ENCODE peak calls at places on chromosomes 6 and 20, in seven cellular contexts. C is fibroblast of the aortic adventitia, Q is RWPE2, M is heart left ventricle, A is cardiac fibroblast, X is A549, B is fibroblast of mammary gland. I is an unnamed sample.

GRCh38 chr6:3205913-3206312 is 21.5 kb downstream of the TUBB2B start:
- DNase-seq in C (peak), Q (no peak), M (no peak), A (peak), X (no peak), B (peak), I (peak)

GRCh38 chr6:160428069-160428430 is 79.9 kb downstream of the SLC22A3 start:
- DNase-seq in C (peak), Q (no peak), M (peak), A (peak), X (no peak), B (peak), I (peak)

GRCh38 chr20:61333484-61334108 is 81.5 kb downstream of the CDH4 start:
- DNase-seq in C (no peak), Q (no peak), M (no peak), A (no peak), X (no peak), B (no peak), I (no peak)

GRCh38 chr20:15862178-15862577 is 711.1 kb downstream of the KIF16B start:
- DNase-seq in C (no peak), Q (no peak), M (no peak), A (no peak), X (no peak), B (no peak), I (no peak)

GRCh38 chr20:23148721-23149570 is 62.8 kb upstream of the CD93 start:
- DNase-seq in C (no peak), Q (peak), M (no peak), A (no peak), X (no peak), B (peak), I (no peak)

GRCh38 chr6:12529364-12530019 is 187.1 kb upstream of the PHACTR1 start:
- DNase-seq in C (no peak), Q (no peak), M (no peak), A (no peak), X (no peak), B (no peak), I (no peak)

GRCh38 chr6:160507420-160507819 is 156.7 kb downstream of the LPA start:
- DNase-seq in C (no peak), Q (no peak), M (no peak), A (no peak), X (no peak), B (peak), I (no peak)

GRCh38 chr20:21981607-21982344 is 276.3 kb downstream of the PAX1 start:
- DNase-seq in C (peak), Q (no peak), M (peak), A (no peak), X (peak), B (peak), I (peak)

GRCh38 chr6:38350882-38351281 is 288.8 kb downstream of the BTBD9 start:
- DNase-seq in C (peak), Q (no peak), M (no peak), A (peak), X (no peak), B (peak), I (no peak)

GRCh38 chr6:170279977-170280688 is 10.7 kb downstream of the DLL1 start:
- DNase-seq in C (peak), Q (peak), M (no peak), A (peak), X (peak), B (peak), I (no peak)

GRCh38 chr6:109580519-109580918 is 97.5 kb upstream of the ZBTB24 start:
- DNase-seq in C (peak), Q (no peak), M (no peak), A (peak), X (peak), B (peak), I (peak)

GRCh38 chr6:17101422-17102257 is at the start of gene STMND1:
- DNase-seq in C (peak), Q (peak), M (peak), A (peak), X (peak), B (peak), I (no peak)

GRCh38 chr6:30386166-30386565 is 41.2 kb downstream of the RPP21 start:
- DNase-seq in C (no peak), Q (no peak), M (no peak), A (no peak), X (no peak), B (no peak), I (no peak)

GRCh38 chr6:162187168-162187935 is 540.2 kb downstream of the PRKN start:
- DNase-seq in C (no peak), Q (no peak), M (no peak), A (peak), X (no peak), B (no peak), I (no peak)

GRCh38 chr20:48556956-48557355 is 270.8 kb downstream of the PREX1 start:
- DNase-seq in C (no peak), Q (no peak), M (no peak), A (no peak), X (no peak), B (no peak), I (no peak)

GRCh38 chr20:18279231-18279630 is 9.1 kb upstream of the ZNF133 start:
- DNase-seq in C (no peak), Q (no peak), M (no peak), A (no peak), X (no peak), B (peak), I (no peak)

GRCh38 chr6:166515072-166515810 is 71.2 kb downstream of the RAMACL start:
- DNase-seq in C (peak), Q (peak), M (peak), A (peak), X (peak), B (peak), I (peak)

GRCh38 chr6:53440331-53440730 is 91.6 kb upstream of the ELOVL5 start:
- DNase-seq in C (no peak), Q (no peak), M (no peak), A (peak), X (no peak), B (peak), I (no peak)

GRCh38 chr6:158069800-158070195 is 88.1 kb downstream of the SYNJ2 start:
- DNase-seq in C (peak), Q (no peak), M (no peak), A (peak), X (no peak), B (peak), I (no peak)

GRCh38 chr6:106745824-106746610 is 116.6 kb downstream of the QRSL1 start:
- DNase-seq in C (peak), Q (no peak), M (no peak), A (no peak), X (peak), B (no peak), I (no peak)

GRCh38 chr20:3307078-3307477 is 68.1 kb upstream of the SLC4A11 start:
- DNase-seq in C (no peak), Q (no peak), M (peak), A (no peak), X (no peak), B (no peak), I (no peak)

GRCh38 chr6:24664049-24664987 is 2.4 kb downstream of the TDP2 start:
- DNase-seq in C (no peak), Q (no peak), M (no peak), A (no peak), X (no peak), B (no peak), I (no peak)

GRCh38 chr20:33732166-33732970 is 572 bp downstream of the ZNF341 start:
- DNase-seq in C (peak), Q (peak), M (peak), A (no peak), X (peak), B (peak), I (peak)

DNA sequence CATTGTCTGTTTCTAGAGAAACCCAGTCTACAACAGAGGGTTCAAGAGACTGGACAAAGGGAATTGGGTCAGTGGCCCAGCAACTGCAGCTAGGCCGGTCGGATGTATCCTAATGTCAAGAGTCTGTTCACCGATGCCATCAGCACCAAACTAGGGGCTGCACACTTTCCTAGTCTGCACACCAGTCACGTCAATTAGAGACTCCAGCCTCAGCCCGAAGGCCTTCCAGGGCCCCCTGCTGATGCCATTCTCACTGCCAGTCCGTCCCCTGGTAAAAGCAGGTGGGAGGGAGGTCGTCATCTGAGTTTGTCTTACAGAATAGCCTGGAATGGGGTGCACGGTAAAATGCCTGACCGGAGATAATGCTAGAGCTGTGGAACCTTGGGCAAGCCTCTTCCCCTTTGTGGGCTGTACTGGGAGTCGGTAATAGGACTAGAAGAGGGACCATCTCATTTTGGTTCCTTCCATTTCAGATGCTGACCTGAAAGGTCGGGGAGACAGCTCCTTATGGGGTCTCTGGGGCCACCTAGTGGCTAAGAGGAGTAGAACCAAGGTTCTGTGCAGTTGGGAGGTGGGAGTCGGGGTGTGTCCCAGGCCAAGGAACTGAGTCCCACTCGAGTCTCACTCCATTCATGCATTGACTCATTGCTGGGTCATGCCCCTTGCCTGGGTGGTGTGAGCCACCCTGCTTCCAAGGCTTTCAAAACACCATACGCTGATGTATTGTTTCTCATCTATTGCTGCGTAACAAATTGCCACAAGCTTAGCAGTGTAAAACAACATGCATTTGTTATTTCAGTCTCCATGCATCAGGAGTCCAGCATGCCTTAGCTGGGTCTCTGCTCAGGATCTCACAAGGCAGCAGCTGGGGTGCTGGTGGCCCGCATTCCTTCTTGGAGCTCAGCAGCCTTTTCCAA is 5.1 kb downstream of the SOX12 start:
- DNase-seq in C (peak), Q (no peak), M (peak), A (peak), X (peak), B (peak), I (peak)
- H3K4me3 ChIP-seq in C (no peak), Q (no peak), M (no peak), A (no peak), X (no peak), B (no peak), I (no peak)

GRCh38 chr20:12113468-12114371 is 196.0 kb downstream of the BTBD3 start:
- DNase-seq in C (peak), Q (no peak), M (peak), A (peak), X (no peak), B (peak), I (peak)
- H3K4me3 ChIP-seq in C (no peak), Q (no peak), M (no peak), A (no peak), X (no peak), B (no peak), I (no peak)

DNA sequence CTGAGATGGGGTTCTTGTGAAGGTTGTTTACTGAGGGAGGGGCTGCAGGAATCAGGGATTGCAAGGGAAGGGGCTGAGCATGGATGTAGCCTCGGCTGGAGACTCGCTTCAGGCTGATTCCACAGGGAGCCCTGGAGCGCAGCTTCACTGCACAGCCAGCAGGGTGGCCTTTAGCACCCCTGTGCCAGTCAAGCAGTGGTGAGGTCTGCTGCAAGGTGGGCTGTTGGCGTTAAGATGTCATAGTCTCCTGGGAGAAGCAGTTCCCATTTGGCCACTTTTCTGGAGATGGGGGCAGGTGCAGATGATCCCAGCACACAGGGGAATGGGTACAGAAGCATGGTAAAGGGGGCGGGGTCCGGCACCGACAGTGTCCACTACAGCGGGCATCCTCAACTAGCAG is 126.3 kb downstream of the TOX2 start:
- DNase-seq in C (no peak), Q (peak), M (no peak), A (no peak), X (no peak), B (no peak), I (no peak)
- H3K4me3 ChIP-seq in C (no peak), Q (no peak), M (no peak), A (no peak), X (no peak), B (no peak), I (no peak)

DNA sequence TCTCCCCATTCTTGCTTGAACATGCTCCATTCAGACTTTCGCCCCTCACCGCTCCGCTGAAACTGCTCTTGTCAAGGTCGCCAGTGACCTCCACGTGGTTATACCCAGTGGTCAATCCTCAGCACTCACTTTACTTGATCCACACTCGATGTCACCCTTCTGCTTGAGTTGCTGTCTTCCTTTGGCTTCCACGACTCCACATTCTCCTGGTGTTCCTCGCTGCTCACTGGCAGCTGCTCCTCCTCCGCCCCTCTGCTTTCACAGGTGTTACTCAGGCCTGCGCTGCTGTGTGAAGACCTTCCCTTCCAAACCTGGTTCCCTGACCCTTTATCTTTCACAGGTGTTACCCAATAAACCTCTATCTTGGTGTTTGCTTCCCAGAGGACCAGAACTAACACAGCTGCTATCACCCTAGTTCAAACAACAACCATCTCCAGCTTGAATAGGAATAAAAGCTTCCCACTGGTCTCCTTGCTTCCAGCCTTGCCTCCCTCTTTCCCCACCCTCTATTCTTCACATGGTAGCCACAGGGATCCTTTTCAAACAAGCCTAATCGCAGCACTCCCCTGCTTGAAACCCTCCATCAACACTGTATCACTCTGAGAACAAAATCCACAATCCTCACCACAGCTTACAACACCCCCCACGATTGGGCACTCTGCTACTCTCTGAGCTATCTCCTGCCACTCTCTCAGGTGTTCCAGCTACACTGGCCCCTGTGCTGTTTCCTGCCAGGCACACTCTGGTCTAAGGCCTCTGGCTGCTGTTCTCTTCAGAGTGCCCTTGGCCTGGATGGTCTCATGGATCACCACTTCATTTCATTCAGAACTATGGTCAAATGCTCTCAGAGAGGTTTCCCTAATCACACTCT is 10.7 kb downstream of the PPIL1 start:
- DNase-seq in C (no peak), Q (no peak), M (no peak), A (no peak), X (no peak), B (no peak), I (no peak)
- H3K4me3 ChIP-seq in C (no peak), Q (no peak), M (no peak), A (no peak), X (no peak), B (no peak), I (no peak)

I was measured in skeletal muscle cell.